ENCODE peak calls at places on chromosomes 3 and 15, in nine cellular contexts. One of them, this sample, is unnamed. For H3K36me3, the result is how much of the 10 kb centered on the place peaks cover.

GRCh38 chr15:99110093-99110492 is 5.2 kb downstream of the SYNM start:
- DNase-seq in spleen: no peak
- DNase-seq in Panc1: no peak
- DNase-seq in HCT116: no peak
- DNase-seq in H1: no peak
- DNase-seq in sigmoid colon: peak
- DNase-seq in HepG2: no peak
- DNase-seq in endothelial cell of umbilical vein: no peak
- DNase-seq in suprapubic skin: no peak
- DNase-seq in this sample: no peak

GRCh38 chr3:63724987-63725386 is 72.5 kb downstream of the SNTN start:
- DNase-seq in sigmoid colon: no peak
- DNase-seq in Panc1: no peak
- DNase-seq in H1: no peak
- DNase-seq in HCT116: no peak
- DNase-seq in spleen: no peak
- DNase-seq in suprapubic skin: no peak
- DNase-seq in endothelial cell of umbilical vein: no peak
- DNase-seq in HepG2: no peak
- DNase-seq in this sample: no peak

GRCh38 chr15:94804613-94805012 is 573.3 kb downstream of the MCTP2 start:
- DNase-seq in HepG2: no peak
- DNase-seq in HCT116: no peak
- DNase-seq in suprapubic skin: no peak
- DNase-seq in H1: no peak
- DNase-seq in spleen: no peak
- DNase-seq in sigmoid colon: no peak
- DNase-seq in endothelial cell of umbilical vein: no peak
- DNase-seq in Panc1: no peak
- DNase-seq in this sample: no peak

GRCh38 chr3:36696799-36697198 is 67.6 kb downstream of the DCLK3 start:
- DNase-seq in Panc1: no peak
- DNase-seq in sigmoid colon: no peak
- DNase-seq in HCT116: no peak
- DNase-seq in H1: no peak
- DNase-seq in endothelial cell of umbilical vein: no peak
- DNase-seq in HepG2: no peak
- DNase-seq in spleen: no peak
- DNase-seq in suprapubic skin: no peak
- DNase-seq in this sample: no peak

GRCh38 chr3:129061888-129062834 is 1.6 kb downstream of the GP9 start:
- DNase-seq in HepG2: no peak
- DNase-seq in suprapubic skin: no peak
- DNase-seq in sigmoid colon: no peak
- DNase-seq in HCT116: no peak
- DNase-seq in endothelial cell of umbilical vein: no peak
- DNase-seq in spleen: peak
- DNase-seq in H1: no peak
- DNase-seq in Panc1: no peak
- DNase-seq in this sample: no peak

GRCh38 chr3:39911465-39912309 is 102.3 kb downstream of the MYRIP start:
- DNase-seq in sigmoid colon: no peak
- DNase-seq in HepG2: peak
- DNase-seq in endothelial cell of umbilical vein: peak
- DNase-seq in Panc1: no peak
- DNase-seq in HCT116: no peak
- DNase-seq in suprapubic skin: no peak
- DNase-seq in spleen: no peak
- DNase-seq in H1: peak
- DNase-seq in this sample: no peak

GRCh38 chr3:194809382-194809781 is 123.7 kb downstream of the FAM43A start:
- DNase-seq in sigmoid colon: no peak
- DNase-seq in spleen: no peak
- DNase-seq in endothelial cell of umbilical vein: no peak
- DNase-seq in HepG2: no peak
- DNase-seq in suprapubic skin: peak
- DNase-seq in HCT116: no peak
- DNase-seq in H1: no peak
- DNase-seq in Panc1: no peak
- DNase-seq in this sample: no peak

GRCh38 chr15:51621917-51622268 is 678 bp downstream of the DMXL2 start:
- DNase-seq in endothelial cell of umbilical vein: peak
- DNase-seq in HCT116: peak
- DNase-seq in spleen: peak
- DNase-seq in suprapubic skin: peak
- DNase-seq in sigmoid colon: peak
- DNase-seq in H1: peak
- DNase-seq in Panc1: no peak
- DNase-seq in HepG2: peak
- DNase-seq in this sample: no peak

GRCh38 chr3:72661115-72661457 is 187.2 kb downstream of the SHQ1 start:
- DNase-seq in endothelial cell of umbilical vein: no peak
- DNase-seq in sigmoid colon: peak
- DNase-seq in Panc1: no peak
- DNase-seq in HCT116: peak
- DNase-seq in H1: no peak
- DNase-seq in spleen: no peak
- DNase-seq in suprapubic skin: no peak
- DNase-seq in HepG2: no peak
- DNase-seq in this sample: no peak

GRCh38 chr3:153625506-153625905 is 463.5 kb downstream of the RAP2B start:
- DNase-seq in sigmoid colon: no peak
- DNase-seq in endothelial cell of umbilical vein: peak
- DNase-seq in spleen: no peak
- DNase-seq in H1: no peak
- DNase-seq in HepG2: no peak
- DNase-seq in HCT116: no peak
- DNase-seq in suprapubic skin: no peak
- DNase-seq in Panc1: no peak
- DNase-seq in this sample: no peak

GRCh38 chr3:128503164-128503651 is 10.2 kb upstream of the GATA2 start:
- DNase-seq in sigmoid colon: no peak
- DNase-seq in suprapubic skin: no peak
- DNase-seq in HCT116: no peak
- DNase-seq in H1: peak
- DNase-seq in Panc1: no peak
- DNase-seq in HepG2: no peak
- DNase-seq in endothelial cell of umbilical vein: no peak
- DNase-seq in spleen: peak
- DNase-seq in this sample: peak

GRCh38 chr3:153269730-153270129 is 107.7 kb downstream of the RAP2B start:
- DNase-seq in Panc1: no peak
- DNase-seq in sigmoid colon: no peak
- DNase-seq in spleen: no peak
- DNase-seq in HCT116: no peak
- DNase-seq in suprapubic skin: no peak
- DNase-seq in HepG2: no peak
- DNase-seq in H1: no peak
- DNase-seq in endothelial cell of umbilical vein: no peak
- DNase-seq in this sample: no peak

GRCh38 chr3:535566-536416 is 339.2 kb downstream of the CHL1 start:
- DNase-seq in endothelial cell of umbilical vein: no peak
- DNase-seq in suprapubic skin: no peak
- DNase-seq in Panc1: no peak
- DNase-seq in sigmoid colon: peak
- DNase-seq in H1: peak
- DNase-seq in HCT116: no peak
- DNase-seq in HepG2: no peak
- DNase-seq in spleen: peak
- DNase-seq in this sample: no peak

GRCh38 chr15:75130597-75131268 is 70.9 kb upstream of the C15orf39 start:
- DNase-seq in suprapubic skin: no peak
- DNase-seq in sigmoid colon: no peak
- DNase-seq in Panc1: no peak
- DNase-seq in spleen: no peak
- DNase-seq in H1: no peak
- DNase-seq in HepG2: no peak
- DNase-seq in endothelial cell of umbilical vein: no peak
- DNase-seq in HCT116: no peak
- DNase-seq in this sample: no peak

GRCh38 chr3:151584603-151585002 is 123.7 kb upstream of the IGSF10 start:
- DNase-seq in H1: no peak
- DNase-seq in spleen: no peak
- DNase-seq in sigmoid colon: no peak
- DNase-seq in HCT116: no peak
- DNase-seq in Panc1: no peak
- DNase-seq in endothelial cell of umbilical vein: peak
- DNase-seq in suprapubic skin: no peak
- DNase-seq in HepG2: no peak
- DNase-seq in this sample: no peak

GRCh38 chr3:101725192-101725889 is 927 bp downstream of the CEP97 start:
- DNase-seq in suprapubic skin: no peak
- DNase-seq in HCT116: no peak
- DNase-seq in sigmoid colon: peak
- DNase-seq in Panc1: no peak
- DNase-seq in endothelial cell of umbilical vein: peak
- DNase-seq in H1: peak
- DNase-seq in spleen: peak
- DNase-seq in HepG2: no peak
- DNase-seq in this sample: no peak

GRCh38 chr3:193946945-193947344 is 189.0 kb upstream of the HES1 start:
- DNase-seq in Panc1: no peak
- DNase-seq in sigmoid colon: no peak
- DNase-seq in HepG2: peak
- DNase-seq in H1: no peak
- DNase-seq in HCT116: peak
- DNase-seq in spleen: no peak
- DNase-seq in suprapubic skin: no peak
- DNase-seq in endothelial cell of umbilical vein: no peak
- DNase-seq in this sample: no peak

GRCh38 chr15:85831415-85832113 is 36.8 kb upstream of the KLHL25 start:
- DNase-seq in suprapubic skin: peak
- DNase-seq in endothelial cell of umbilical vein: peak
- DNase-seq in HepG2: peak
- DNase-seq in H1: peak
- DNase-seq in sigmoid colon: peak
- DNase-seq in spleen: no peak
- DNase-seq in HCT116: peak
- DNase-seq in Panc1: no peak
- DNase-seq in this sample: no peak

GRCh38 chr3:52754373-52754772 is 16.4 kb downstream of the NEK4 start:
- DNase-seq in Panc1: no peak
- DNase-seq in H1: no peak
- DNase-seq in suprapubic skin: no peak
- DNase-seq in HCT116: no peak
- DNase-seq in spleen: no peak
- DNase-seq in HepG2: no peak
- DNase-seq in endothelial cell of umbilical vein: no peak
- DNase-seq in sigmoid colon: no peak
- DNase-seq in this sample: no peak

GRCh38 chr3:52396011-52396906 is 48.6 kb downstream of the SEMA3G start:
- DNase-seq in Panc1: no peak
- DNase-seq in spleen: peak
- DNase-seq in H1: no peak
- DNase-seq in sigmoid colon: no peak
- DNase-seq in HepG2: no peak
- DNase-seq in HCT116: no peak
- DNase-seq in endothelial cell of umbilical vein: no peak
- DNase-seq in suprapubic skin: no peak
- DNase-seq in this sample: no peak

GRCh38 chr15:72220678-72221077 is 10.3 kb downstream of the PKM start:
- DNase-seq in HCT116: no peak
- DNase-seq in Panc1: no peak
- DNase-seq in H1: no peak
- DNase-seq in sigmoid colon: no peak
- DNase-seq in spleen: no peak
- DNase-seq in endothelial cell of umbilical vein: no peak
- DNase-seq in suprapubic skin: no peak
- DNase-seq in HepG2: no peak
- DNase-seq in this sample: no peak
- H3K36me3 ChIP-seq in HCT116: half or more
- H3K36me3 ChIP-seq in Panc1: half or more
- H3K36me3 ChIP-seq in H1: half or more
- H3K36me3 ChIP-seq in sigmoid colon: under half
- H3K36me3 ChIP-seq in spleen: half or more
- H3K36me3 ChIP-seq in endothelial cell of umbilical vein: under half
- H3K36me3 ChIP-seq in suprapubic skin: under half
- H3K36me3 ChIP-seq in HepG2: half or more
- H3K36me3 ChIP-seq in this sample: under half

DNA sequence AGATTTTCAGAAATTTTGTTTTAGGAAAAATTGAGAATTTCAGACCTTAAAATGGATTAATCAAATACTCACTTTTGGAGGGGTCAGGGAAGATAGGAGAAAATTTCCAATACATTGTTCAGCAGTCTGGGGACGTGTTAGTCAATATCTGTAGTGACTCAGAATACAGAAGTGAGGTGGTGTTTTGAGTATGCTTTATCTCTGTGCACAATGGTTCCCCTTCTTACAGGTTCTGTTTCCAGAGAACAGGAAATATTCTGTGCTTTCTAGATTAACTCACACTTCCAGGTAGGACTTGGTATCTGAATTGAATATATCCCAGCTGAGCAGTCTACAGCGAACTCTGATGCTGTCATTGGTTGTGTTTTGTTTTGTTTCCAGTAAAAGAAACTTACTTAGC is 30.7 kb upstream of the CCDC54 start:
- DNase-seq in H1: no peak
- DNase-seq in endothelial cell of umbilical vein: peak
- DNase-seq in Panc1: no peak
- DNase-seq in HepG2: no peak
- DNase-seq in sigmoid colon: no peak
- DNase-seq in HCT116: no peak
- DNase-seq in suprapubic skin: no peak
- DNase-seq in spleen: no peak
- DNase-seq in this sample: no peak
- TF ChIP-seq CTCF in H1: no peak
- TF ChIP-seq CTCF in endothelial cell of umbilical vein: no peak
- TF ChIP-seq CTCF in Panc1: no peak
- TF ChIP-seq CTCF in HepG2: no peak
- TF ChIP-seq CTCF in sigmoid colon: no peak
- TF ChIP-seq CTCF in HCT116: no peak
- TF ChIP-seq CTCF in suprapubic skin: no peak
- TF ChIP-seq CTCF in spleen: no peak
- TF ChIP-seq CTCF in this sample: no peak

GRCh38 chr15:66619152-66619903 is 53.5 kb upstream of the LCTL start:
- DNase-seq in HCT116: peak
- DNase-seq in spleen: peak
- DNase-seq in HepG2: peak
- DNase-seq in suprapubic skin: peak
- DNase-seq in Panc1: peak
- DNase-seq in H1: peak
- DNase-seq in endothelial cell of umbilical vein: peak
- DNase-seq in sigmoid colon: peak
- DNase-seq in this sample: no peak
- TF ChIP-seq POLR2AphosphoS5 in HCT116: no peak
- TF ChIP-seq POLR2AphosphoS5 in spleen: no peak
- TF ChIP-seq POLR2AphosphoS5 in HepG2: no peak
- TF ChIP-seq POLR2AphosphoS5 in suprapubic skin: no peak
- TF ChIP-seq POLR2AphosphoS5 in Panc1: no peak
- TF ChIP-seq POLR2AphosphoS5 in H1: no peak
- TF ChIP-seq POLR2AphosphoS5 in endothelial cell of umbilical vein: no peak
- TF ChIP-seq POLR2AphosphoS5 in sigmoid colon: no peak
- TF ChIP-seq POLR2AphosphoS5 in this sample: peak

DNA sequence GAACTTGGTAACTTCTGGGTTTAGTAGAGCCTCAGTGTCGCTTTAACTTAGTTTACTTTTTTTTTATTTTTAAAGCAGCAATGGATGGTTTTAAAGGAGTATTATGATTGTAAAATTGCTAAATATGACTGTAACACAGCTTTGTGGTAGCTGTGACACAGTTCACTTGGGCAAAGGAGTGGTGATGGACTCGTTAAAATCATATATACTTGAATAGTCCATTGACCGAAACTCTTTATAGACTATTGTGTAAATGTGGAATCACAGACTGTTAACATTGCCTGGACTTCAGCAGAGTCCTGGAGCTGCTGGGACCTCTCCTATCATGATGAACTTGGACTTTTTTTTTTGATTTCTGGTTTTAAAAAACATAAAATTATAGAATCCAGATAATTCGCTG is 11.2 kb upstream of the ITPKA start:
- DNase-seq in H1: no peak
- DNase-seq in Panc1: no peak
- DNase-seq in endothelial cell of umbilical vein: no peak
- DNase-seq in sigmoid colon: no peak
- DNase-seq in spleen: no peak
- DNase-seq in HepG2: no peak
- DNase-seq in HCT116: no peak
- DNase-seq in suprapubic skin: no peak
- DNase-seq in this sample: no peak
- H3K36me3 ChIP-seq in H1: under half
- H3K36me3 ChIP-seq in Panc1: under half
- H3K36me3 ChIP-seq in endothelial cell of umbilical vein: under half
- H3K36me3 ChIP-seq in sigmoid colon: half or more
- H3K36me3 ChIP-seq in spleen: half or more
- H3K36me3 ChIP-seq in HepG2: under half
- H3K36me3 ChIP-seq in HCT116: under half
- H3K36me3 ChIP-seq in suprapubic skin: half or more
- H3K36me3 ChIP-seq in this sample: under half